ENCODE peak calls at places on chromosomes 7 and 10, in six cellular contexts. M is PC-3, T is OCI-LY7, Y is heart right ventricle, N is HepG2, A is transverse colon. B is an unnamed sample.
A peak's percentile ranks its signal among the peaks of the same experiment; 100 is the strongest.

GRCh38 chr7:32062150-32062549 is 8.1 kb downstream of the PDE1C start:
- DNase-seq in Y (peak; percentile 37), N (peak; percentile 16), T (peak; percentile 10), A (peak; percentile 51), M (peak; percentile 64), B (no peak)

GRCh38 chr7:46811529-46811928 is 770.4 kb downstream of the TNS3 start:
- DNase-seq in A (no peak), Y (peak; percentile 72), N (no peak), M (peak; percentile 59), T (no peak), B (peak; percentile 7)

GRCh38 chr7:82443044-82443800 is at the start of gene CACNA2D1:
- DNase-seq in A (peak; percentile 7), T (no peak), N (no peak), Y (peak; percentile 27), M (no peak), B (peak; percentile 3)

GRCh38 chr10:133318494-133319127 is 9.9 kb downstream of the ZNF511 start:
- DNase-seq in N (peak; percentile 56), T (no peak), Y (no peak), M (peak; percentile 66), A (peak; percentile 76), B (peak; percentile 74)

GRCh38 chr7:117639966-117640365 is 160.1 kb downstream of the CFTR start:
- DNase-seq in N (no peak), T (no peak), M (no peak), Y (no peak), A (no peak), B (no peak)

GRCh38 chr10:112497347-112497950 is 50.4 kb downstream of the VTI1A start:
- DNase-seq in N (no peak), T (no peak), A (no peak), M (no peak), Y (no peak), B (no peak)

GRCh38 chr7:25521236-25521635 is 292.9 kb upstream of the NPVF start:
- DNase-seq in T (peak; percentile 3), M (peak; percentile 2), A (no peak), N (no peak), Y (no peak), B (no peak)

GRCh38 chr10:71396084-71396713 is 521 bp upstream of the CDH23 start:
- DNase-seq in A (peak; percentile 42), M (no peak), Y (peak; percentile 64), N (no peak), T (no peak), B (no peak)

GRCh38 chr7:95367606-95368005 is 28.6 kb downstream of the PON3 start:
- DNase-seq in Y (no peak), T (no peak), N (no peak), A (no peak), M (peak; percentile 66), B (no peak)

GRCh38 chr10:69241575-69241974 is 21.4 kb downstream of the HKDC1 start:
- DNase-seq in M (peak; percentile 85), N (no peak), Y (no peak), A (no peak), T (no peak), B (no peak)

GRCh38 chr7:131753620-131754222 is 197.3 kb upstream of the PODXL start:
- DNase-seq in T (peak; percentile 3), Y (no peak), A (no peak), N (peak; percentile 13), M (peak; percentile 51), B (peak; percentile 16)

GRCh38 chr7:142960955-142961512 is 1.1 kb downstream of the KEL start:
- DNase-seq in A (no peak), M (peak; percentile 37), Y (no peak), T (no peak), N (no peak), B (no peak)

GRCh38 chr10:76015245-76015644 is 583.8 kb downstream of the LRMDA start:
- DNase-seq in A (no peak), N (no peak), T (no peak), Y (no peak), M (no peak), B (no peak)

GRCh38 chr7:30238721-30239441 is 45.5 kb upstream of the ZNRF2 start:
- DNase-seq in Y (no peak), T (peak; percentile 28), A (peak; percentile 64), M (peak; percentile 95), N (peak; percentile 91), B (peak; percentile 67)

GRCh38 chr10:116720241-116721047 is 21.9 kb downstream of the HSPA12A start:
- DNase-seq in N (peak; percentile 10), Y (no peak), T (no peak), M (no peak), A (peak; percentile 27), B (peak; percentile 16)

GRCh38 chr10:35598379-35598778 is 6.8 kb upstream of the GJD4 start:
- DNase-seq in M (peak; percentile 75), N (peak; percentile 13), A (no peak), T (no peak), Y (no peak), B (no peak)

GRCh38 chr10:21975378-21975990 is 28.0 kb downstream of the DNAJC1 start:
- DNase-seq in N (peak; percentile 13), M (no peak), A (no peak), T (no peak), Y (no peak), B (no peak)

GRCh38 chr7:32616625-32617024 is 121.3 kb downstream of the AVL9 start:
- DNase-seq in M (peak; percentile 59), T (no peak), Y (peak; percentile 19), A (no peak), N (no peak), B (no peak)

GRCh38 chr10:12262278-12262981 is 66.4 kb downstream of the CDC123 start:
- DNase-seq in A (no peak), N (peak; percentile 89), T (no peak), M (peak; percentile 4), Y (no peak), B (no peak)

GRCh38 chr10:108560488-108560887 is 1362.8 kb downstream of the XPNPEP1 start:
- DNase-seq in M (peak; percentile 20), A (no peak), T (no peak), N (no peak), Y (no peak), B (no peak)

DNA sequence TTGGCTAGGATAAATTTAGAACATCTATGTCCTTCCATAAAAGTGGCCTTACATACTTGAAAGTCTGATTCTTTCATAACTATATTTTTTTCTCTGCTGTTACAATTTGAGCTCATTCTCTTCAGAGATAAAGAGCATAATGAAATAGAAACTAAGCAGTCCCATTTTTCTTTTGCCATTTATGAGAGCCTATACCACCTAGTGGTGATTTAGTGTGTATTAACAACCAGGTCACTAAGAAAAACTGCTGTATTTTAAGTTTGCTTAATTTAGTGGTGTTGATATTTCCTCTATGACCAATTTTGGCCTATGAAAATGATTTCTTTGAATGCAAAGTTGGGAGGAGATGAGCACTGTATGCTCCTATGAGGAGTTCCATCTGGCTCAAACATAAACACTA is 88.7 kb upstream of the ZWINT start:
- DNase-seq in A (no peak), Y (no peak), N (no peak), M (peak; percentile 53), T (peak; percentile 42), B (no peak)
- TF ChIP-seq CTCF in A (no peak), Y (no peak), N (no peak), M (peak; percentile 86), T (peak; percentile 74), B (no peak)

GRCh38 chr7:1175967-1176851 is 16.2 kb upstream of the ZFAND2A start:
- DNase-seq in N (peak; percentile 70), M (peak; percentile 88), Y (peak; percentile 80), T (peak; percentile 83), A (peak; percentile 90), B (peak; percentile 93)
- H3K4me3 ChIP-seq in N (peak overlapping the region; percentile 65), M (peak overlapping the region; percentile 59), Y (peak overlapping the region; percentile 17), T (peak overlapping the region; percentile 33), A (no peak overlapping the region), B (no peak overlapping the region)

DNA sequence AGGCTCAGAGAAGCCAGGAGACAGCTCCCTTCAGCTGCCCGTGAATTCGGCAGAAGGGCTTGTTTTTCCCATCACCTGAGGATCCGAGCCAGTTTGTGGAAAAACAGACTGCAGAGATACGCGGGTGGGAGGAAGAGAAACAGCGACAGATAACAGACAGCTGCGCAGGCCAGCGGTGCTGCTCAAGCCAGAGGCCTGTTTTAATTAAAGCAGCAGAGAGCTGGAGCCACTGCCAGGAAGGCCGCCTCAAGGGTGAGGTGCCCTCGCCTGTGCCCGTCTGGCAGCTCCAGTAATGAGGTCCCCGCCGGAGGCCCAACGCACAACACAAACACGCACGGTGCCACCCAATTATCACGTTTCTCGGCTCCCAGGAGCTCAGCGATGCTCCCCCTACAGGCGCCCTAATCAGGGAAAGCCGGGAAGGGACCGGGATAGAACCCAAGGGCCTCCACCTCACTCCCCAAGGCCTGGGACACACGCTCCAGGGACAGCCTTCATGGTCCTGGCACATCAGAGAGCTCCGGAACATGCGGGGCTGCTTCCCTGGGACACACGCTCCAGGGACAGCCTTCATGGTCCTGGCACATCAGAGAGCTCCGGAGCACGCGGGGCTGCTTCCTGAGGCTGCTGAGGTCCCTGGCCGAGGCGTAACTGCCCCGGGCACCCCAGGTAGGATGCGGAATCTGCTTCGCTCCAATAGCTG is 60.6 kb upstream of the DNAAF5 start:
- DNase-seq in T (no peak), M (no peak), A (no peak), Y (peak; percentile 47), N (no peak), B (peak; percentile 18)
- H3K4me1 ChIP-seq in T (no peaks in the 10 kb centered on the region), M (no peaks in the 10 kb centered on the region), A (peaks cover 8% of the 10 kb centered on the region), Y (peaks cover 22% of the 10 kb centered on the region), N (peaks cover 13% of the 10 kb centered on the region), B (no peaks in the 10 kb centered on the region)

GRCh38 chr7:155188821-155189599 is 108.7 kb upstream of the INSIG1 start:
- DNase-seq in N (no peak), T (no peak), A (no peak), M (no peak), Y (no peak), B (no peak)
- TF ChIP-seq CTCF in N (no peak), T (no peak), A (no peak), M (no peak), Y (no peak), B (no peak)

GRCh38 chr10:17236468-17236886 is 8.4 kb downstream of the VIM start:
- DNase-seq in T (no peak), N (no peak), A (no peak), M (no peak), Y (no peak), B (no peak)

GRCh38 chr10:17237915-17238444 is 9.9 kb downstream of the VIM start:
- DNase-seq in A (no peak), Y (no peak), M (no peak), N (no peak), T (no peak), B (no peak)

GRCh38 chr10:17238445-17239275 is 10.6 kb downstream of the VIM start:
- DNase-seq in A (no peak), T (no peak), Y (no peak), N (no peak), M (no peak), B (no peak)

GRCh38 chr10:17235136-17235535 is 7.1 kb downstream of the VIM start:
- DNase-seq in A (no peak), M (no peak), N (no peak), Y (no peak), T (no peak), B (no peak)

DNA sequence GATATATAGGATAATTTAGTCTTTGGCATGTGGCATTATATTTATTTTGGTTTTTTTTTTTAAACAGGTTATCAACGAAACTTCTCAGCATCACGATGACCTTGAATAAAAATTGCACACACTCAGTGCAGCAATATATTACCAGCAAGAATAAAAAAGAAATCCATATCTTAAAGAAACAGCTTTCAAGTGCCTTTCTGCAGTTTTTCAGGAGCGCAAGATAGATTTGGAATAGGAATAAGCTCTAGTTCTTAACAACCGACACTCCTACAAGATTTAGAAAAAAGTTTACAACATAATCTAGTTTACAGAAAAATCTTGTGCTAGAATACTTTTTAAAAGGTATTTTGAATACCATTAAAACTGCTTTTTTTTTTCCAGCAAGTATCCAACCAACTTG is 9.1 kb downstream of the VIM start:
- DNase-seq in T (no peak), N (no peak), M (no peak), Y (no peak), A (no peak), B (no peak)
- H3K4me3 ChIP-seq in T (no peak overlapping the region), N (no peak overlapping the region), M (no peak overlapping the region), Y (no peak overlapping the region), A (no peak overlapping the region), B (no peak overlapping the region)

B was measured in mucosa of descending colon.